ENCODE peak calls at places on chromosomes 16 and 17, in ten cellular contexts. One of them, this sample, is unnamed. For H3K4me1, the result is how much of the 10 kb centered on the place peaks cover.

GRCh38 chr17:31739300-31739699 is 119.7 kb downstream of the COPRS start:
- DNase-seq in H1: no peak
- DNase-seq in PC-3: no peak
- DNase-seq in transverse colon: no peak
- DNase-seq in fibroblast of lung: peak
- DNase-seq in ovary: no peak
- DNase-seq in ascending aorta: no peak
- DNase-seq in Peyer's patch: no peak
- DNase-seq in uterus: no peak
- DNase-seq in heart left ventricle: no peak
- DNase-seq in this sample: no peak

GRCh38 chr17:48307814-48308411 is 122.1 kb downstream of the SKAP1 start:
- DNase-seq in H1: no peak
- DNase-seq in PC-3: peak
- DNase-seq in transverse colon: peak
- DNase-seq in fibroblast of lung: peak
- DNase-seq in ovary: peak
- DNase-seq in ascending aorta: no peak
- DNase-seq in Peyer's patch: peak
- DNase-seq in uterus: peak
- DNase-seq in heart left ventricle: peak
- DNase-seq in this sample: peak

GRCh38 chr17:19354123-19354522 is 8.4 kb downstream of the B9D1 start:
- DNase-seq in H1: no peak
- DNase-seq in PC-3: peak
- DNase-seq in transverse colon: no peak
- DNase-seq in fibroblast of lung: peak
- DNase-seq in ovary: no peak
- DNase-seq in ascending aorta: no peak
- DNase-seq in Peyer's patch: no peak
- DNase-seq in uterus: no peak
- DNase-seq in heart left ventricle: no peak
- DNase-seq in this sample: no peak

GRCh38 chr17:43839670-43840101 is 6.7 kb upstream of the MPP3 start:
- DNase-seq in H1: no peak
- DNase-seq in PC-3: peak
- DNase-seq in transverse colon: peak
- DNase-seq in fibroblast of lung: no peak
- DNase-seq in ovary: no peak
- DNase-seq in ascending aorta: no peak
- DNase-seq in Peyer's patch: peak
- DNase-seq in uterus: no peak
- DNase-seq in heart left ventricle: no peak
- DNase-seq in this sample: no peak

GRCh38 chr17:66272699-66273390 is 29.6 kb upstream of the PRKCA start:
- DNase-seq in H1: no peak
- DNase-seq in PC-3: peak
- DNase-seq in transverse colon: no peak
- DNase-seq in fibroblast of lung: peak
- DNase-seq in ovary: peak
- DNase-seq in ascending aorta: no peak
- DNase-seq in Peyer's patch: no peak
- DNase-seq in uterus: no peak
- DNase-seq in heart left ventricle: no peak
- DNase-seq in this sample: no peak

GRCh38 chr17:4599505-4600281 is 15.4 kb downstream of the SMTNL2 start:
- DNase-seq in H1: peak
- DNase-seq in PC-3: peak
- DNase-seq in transverse colon: no peak
- DNase-seq in fibroblast of lung: peak
- DNase-seq in ovary: peak
- DNase-seq in ascending aorta: no peak
- DNase-seq in Peyer's patch: no peak
- DNase-seq in uterus: peak
- DNase-seq in heart left ventricle: peak
- DNase-seq in this sample: peak

GRCh38 chr16:86576591-86577313 is 1.6 kb upstream of the FOXL1 start:
- DNase-seq in H1: peak
- DNase-seq in PC-3: peak
- DNase-seq in transverse colon: no peak
- DNase-seq in fibroblast of lung: peak
- DNase-seq in ovary: no peak
- DNase-seq in ascending aorta: no peak
- DNase-seq in Peyer's patch: no peak
- DNase-seq in uterus: no peak
- DNase-seq in heart left ventricle: no peak
- DNase-seq in this sample: no peak

GRCh38 chr17:18270851-18271170 is 10.3 kb downstream of the MIEF2 start:
- DNase-seq in H1: no peak
- DNase-seq in PC-3: no peak
- DNase-seq in transverse colon: no peak
- DNase-seq in fibroblast of lung: no peak
- DNase-seq in ovary: no peak
- DNase-seq in ascending aorta: no peak
- DNase-seq in Peyer's patch: no peak
- DNase-seq in uterus: no peak
- DNase-seq in heart left ventricle: no peak
- DNase-seq in this sample: no peak

GRCh38 chr17:83072600-83073358 is 6.6 kb upstream of the METRNL start:
- DNase-seq in H1: no peak
- DNase-seq in PC-3: no peak
- DNase-seq in transverse colon: no peak
- DNase-seq in fibroblast of lung: no peak
- DNase-seq in ovary: no peak
- DNase-seq in ascending aorta: no peak
- DNase-seq in Peyer's patch: no peak
- DNase-seq in uterus: no peak
- DNase-seq in heart left ventricle: no peak
- DNase-seq in this sample: no peak

DNA sequence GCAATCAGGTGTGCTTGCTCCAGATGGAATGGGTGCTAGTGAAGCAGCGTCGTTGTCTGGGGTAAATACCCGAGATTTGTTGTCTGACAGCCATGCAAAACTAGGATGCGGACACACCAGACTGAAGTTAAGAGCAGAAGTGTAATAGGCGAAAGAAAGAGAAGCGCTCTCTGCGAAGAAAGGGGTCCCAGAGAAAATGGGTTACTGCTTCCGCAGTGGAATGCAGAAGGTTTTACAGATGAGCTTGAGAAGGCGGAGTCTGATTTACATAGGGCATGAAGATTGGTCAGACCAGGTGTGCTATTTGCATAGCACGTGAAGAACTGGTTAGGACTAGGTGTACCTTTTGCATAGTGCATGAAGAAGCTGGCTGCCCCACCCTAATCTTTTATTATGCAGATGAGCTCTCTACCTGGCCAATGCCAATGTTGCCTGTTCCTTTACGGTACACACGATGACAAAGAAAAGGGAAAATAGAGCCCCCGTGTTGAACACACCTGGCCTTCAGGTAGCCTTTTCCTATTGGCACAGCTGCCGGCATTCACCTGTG is 32.0 kb upstream of the SNN start:
- DNase-seq in H1: peak
- DNase-seq in PC-3: peak
- DNase-seq in transverse colon: peak
- DNase-seq in fibroblast of lung: no peak
- DNase-seq in ovary: no peak
- DNase-seq in ascending aorta: no peak
- DNase-seq in Peyer's patch: peak
- DNase-seq in uterus: no peak
- DNase-seq in heart left ventricle: no peak
- DNase-seq in this sample: no peak
- H3K4me1 ChIP-seq in H1: under half
- H3K4me1 ChIP-seq in PC-3: under half
- H3K4me1 ChIP-seq in transverse colon: under half
- H3K4me1 ChIP-seq in fibroblast of lung: under half
- H3K4me1 ChIP-seq in ovary: under half
- H3K4me1 ChIP-seq in ascending aorta: under half
- H3K4me1 ChIP-seq in Peyer's patch: under half
- H3K4me1 ChIP-seq in uterus: under half
- H3K4me1 ChIP-seq in heart left ventricle: under half
- H3K4me1 ChIP-seq in this sample: under half

GRCh38 chr17:40415390-40415789 is 2.3 kb downstream of the TOP2A start:
- DNase-seq in H1: no peak
- DNase-seq in PC-3: peak
- DNase-seq in transverse colon: no peak
- DNase-seq in fibroblast of lung: peak
- DNase-seq in ovary: no peak
- DNase-seq in ascending aorta: no peak
- DNase-seq in Peyer's patch: no peak
- DNase-seq in uterus: no peak
- DNase-seq in heart left ventricle: no peak
- DNase-seq in this sample: no peak
- TF ChIP-seq CTCF in H1: no peak
- TF ChIP-seq CTCF in PC-3: peak
- TF ChIP-seq CTCF in transverse colon: peak
- TF ChIP-seq CTCF in fibroblast of lung: peak
- TF ChIP-seq CTCF in ovary: peak
- TF ChIP-seq CTCF in ascending aorta: peak
- TF ChIP-seq CTCF in Peyer's patch: peak
- TF ChIP-seq CTCF in uterus: peak
- TF ChIP-seq CTCF in heart left ventricle: peak
- TF ChIP-seq CTCF in this sample: peak

GRCh38 chr17:79801156-79802038 is 4.5 kb upstream of the CBX8 start:
- DNase-seq in H1: no peak
- DNase-seq in PC-3: peak
- DNase-seq in transverse colon: peak
- DNase-seq in fibroblast of lung: peak
- DNase-seq in ovary: no peak
- DNase-seq in ascending aorta: no peak
- DNase-seq in Peyer's patch: no peak
- DNase-seq in uterus: no peak
- DNase-seq in heart left ventricle: no peak
- DNase-seq in this sample: no peak

GRCh38 chr17:79803421-79803996 is 6.6 kb upstream of the CBX8 start:
- DNase-seq in H1: no peak
- DNase-seq in PC-3: no peak
- DNase-seq in transverse colon: no peak
- DNase-seq in fibroblast of lung: no peak
- DNase-seq in ovary: no peak
- DNase-seq in ascending aorta: no peak
- DNase-seq in Peyer's patch: no peak
- DNase-seq in uterus: no peak
- DNase-seq in heart left ventricle: no peak
- DNase-seq in this sample: no peak

GRCh38 chr17:79802736-79803420 is 6.0 kb upstream of the CBX8 start:
- DNase-seq in H1: peak
- DNase-seq in PC-3: no peak
- DNase-seq in transverse colon: no peak
- DNase-seq in fibroblast of lung: no peak
- DNase-seq in ovary: no peak
- DNase-seq in ascending aorta: no peak
- DNase-seq in Peyer's patch: no peak
- DNase-seq in uterus: no peak
- DNase-seq in heart left ventricle: no peak
- DNase-seq in this sample: no peak

GRCh38 chr17:79800325-79801155 is 3.7 kb upstream of the CBX8 start:
- DNase-seq in H1: peak
- DNase-seq in PC-3: peak
- DNase-seq in transverse colon: peak
- DNase-seq in fibroblast of lung: peak
- DNase-seq in ovary: no peak
- DNase-seq in ascending aorta: no peak
- DNase-seq in Peyer's patch: no peak
- DNase-seq in uterus: no peak
- DNase-seq in heart left ventricle: no peak
- DNase-seq in this sample: no peak

GRCh38 chr17:79802039-79802735 is 5.3 kb upstream of the CBX8 start:
- DNase-seq in H1: peak
- DNase-seq in PC-3: no peak
- DNase-seq in transverse colon: no peak
- DNase-seq in fibroblast of lung: no peak
- DNase-seq in ovary: no peak
- DNase-seq in ascending aorta: no peak
- DNase-seq in Peyer's patch: no peak
- DNase-seq in uterus: no peak
- DNase-seq in heart left ventricle: no peak
- DNase-seq in this sample: no peak
- H3K4me3 ChIP-seq in H1: no peak
- H3K4me3 ChIP-seq in PC-3: no peak
- H3K4me3 ChIP-seq in transverse colon: no peak
- H3K4me3 ChIP-seq in fibroblast of lung: no peak
- H3K4me3 ChIP-seq in ovary: no peak
- H3K4me3 ChIP-seq in ascending aorta: no peak
- H3K4me3 ChIP-seq in Peyer's patch: no peak
- H3K4me3 ChIP-seq in uterus: no peak
- H3K4me3 ChIP-seq in heart left ventricle: no peak
- H3K4me3 ChIP-seq in this sample: no peak

GRCh38 chr17:416293-417206 is 63.9 kb upstream of the RPH3AL start:
- DNase-seq in H1: no peak
- DNase-seq in PC-3: no peak
- DNase-seq in transverse colon: peak
- DNase-seq in fibroblast of lung: no peak
- DNase-seq in ovary: no peak
- DNase-seq in ascending aorta: no peak
- DNase-seq in Peyer's patch: peak
- DNase-seq in uterus: no peak
- DNase-seq in heart left ventricle: no peak
- DNase-seq in this sample: no peak
- H3K4me1 ChIP-seq in H1: under half
- H3K4me1 ChIP-seq in PC-3: under half
- H3K4me1 ChIP-seq in transverse colon: under half
- H3K4me1 ChIP-seq in fibroblast of lung: under half
- H3K4me1 ChIP-seq in ovary: under half
- H3K4me1 ChIP-seq in ascending aorta: under half
- H3K4me1 ChIP-seq in Peyer's patch: under half
- H3K4me1 ChIP-seq in uterus: under half
- H3K4me1 ChIP-seq in heart left ventricle: under half
- H3K4me1 ChIP-seq in this sample: under half

This sample was measured in heart right ventricle.